ENCODE peak calls at places on chromosomes 4 and X, in four cellular contexts. E is astrocyte of the spinal cord, P is body of pancreas, K is K562. Z is an unnamed sample.

GRCh38 chrX:152663086-152663485 is 25.4 kb downstream of the GABRQ start:
- DNase-seq in K (no peak), P (no peak), E (no peak), Z (no peak)

GRCh38 chr4:1285790-1286553 is 3.7 kb upstream of the MAEA start:
- DNase-seq in E (no peak), P (peak; percentile 46), K (no peak), Z (peak; percentile 10)

GRCh38 chrX:138775501-138775900 is 64.0 kb upstream of the FGF13 start:
- DNase-seq in P (no peak), K (peak; percentile 27), E (peak; percentile 30), Z (peak; percentile 34)

GRCh38 chr4:128061566-128062536 is 739 bp downstream of the LARP1B start:
- DNase-seq in K (peak; percentile 49), P (peak; percentile 77), E (peak; percentile 42), Z (peak; percentile 36)

GRCh38 chr4:2253160-2254084 is 8.5 kb downstream of the MXD4 start:
- DNase-seq in K (no peak), P (no peak), E (no peak), Z (no peak)

GRCh38 chr4:147683172-147683571 is 791 bp downstream of the PRMT9 start:
- DNase-seq in P (peak; percentile 48), E (peak; percentile 29), K (peak; percentile 9), Z (peak; percentile 45)

GRCh38 chrX:1205681-1206611 is 6.5 kb downstream of the CRLF2 start:
- DNase-seq in P (peak; percentile 20), E (peak; percentile 62), K (peak; percentile 10), Z (peak; percentile 85)

GRCh38 chrX:79618280-79618679 is 251.1 kb upstream of the ITM2A start:
- DNase-seq in P (no peak), E (no peak), K (no peak), Z (no peak)

GRCh38 chrX:134634691-134635090 is 23.6 kb downstream of the PLAC1 start:
- DNase-seq in E (peak; percentile 12), P (no peak), K (no peak), Z (peak; percentile 52)

DNA sequence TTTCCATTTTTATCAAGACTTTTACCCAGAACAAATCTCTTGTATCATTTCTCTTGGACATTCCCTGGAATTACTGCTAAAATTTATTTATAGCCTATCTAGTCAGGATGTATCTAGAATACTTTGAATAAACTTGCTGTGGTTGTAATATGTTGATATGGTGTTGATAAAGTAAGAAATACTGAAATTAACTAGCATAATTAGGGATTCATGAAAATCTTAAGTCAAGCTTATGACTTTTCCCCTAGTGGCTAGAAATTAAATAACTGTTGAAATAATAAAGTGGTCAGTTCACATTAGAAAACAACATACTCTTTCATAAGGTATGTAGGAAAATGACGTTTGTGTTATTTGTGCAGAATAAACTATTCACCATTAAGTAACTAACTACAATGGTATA is 73.1 kb upstream of the ANKRD50 start:
- DNase-seq in E (no peak), K (no peak), P (no peak), Z (no peak)
- TF ChIP-seq CTCF in E (no peak), K (no peak), P (no peak), Z (no peak)

DNA sequence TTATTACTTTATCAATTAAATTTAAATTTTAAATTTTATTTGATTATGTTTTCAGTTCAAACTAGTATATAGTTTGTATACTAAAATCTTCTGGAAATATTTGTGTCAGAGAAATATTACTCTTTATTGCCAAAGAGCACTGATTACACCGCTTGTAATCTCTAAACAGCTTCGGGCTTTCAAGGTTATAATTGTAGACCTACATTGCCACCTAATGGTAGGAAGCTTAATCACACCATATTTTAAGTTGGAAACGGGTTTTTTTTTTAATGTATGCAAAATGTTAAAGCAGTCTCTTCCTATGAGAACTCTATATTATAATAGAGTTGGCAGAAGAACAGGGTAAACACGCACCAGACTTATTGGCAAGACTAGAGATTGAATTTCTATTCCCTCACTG is 19.4 kb upstream of the NFXL1 start:
- DNase-seq in E (peak; percentile 57), P (no peak), K (peak; percentile 18), Z (peak; percentile 74)
- TF ChIP-seq CTCF in E (peak; percentile 45), P (peak; percentile 56), K (peak; percentile 85), Z (peak; percentile 45)

GRCh38 chr4:103786014-103786413 is 66.2 kb upstream of the TACR3 start:
- DNase-seq in P (no peak), E (peak; percentile 3), K (peak; percentile 12), Z (peak; percentile 5)
- TF ChIP-seq CTCF in P (no peak), E (peak; percentile 39), K (peak; percentile 47), Z (peak; percentile 37)

DNA sequence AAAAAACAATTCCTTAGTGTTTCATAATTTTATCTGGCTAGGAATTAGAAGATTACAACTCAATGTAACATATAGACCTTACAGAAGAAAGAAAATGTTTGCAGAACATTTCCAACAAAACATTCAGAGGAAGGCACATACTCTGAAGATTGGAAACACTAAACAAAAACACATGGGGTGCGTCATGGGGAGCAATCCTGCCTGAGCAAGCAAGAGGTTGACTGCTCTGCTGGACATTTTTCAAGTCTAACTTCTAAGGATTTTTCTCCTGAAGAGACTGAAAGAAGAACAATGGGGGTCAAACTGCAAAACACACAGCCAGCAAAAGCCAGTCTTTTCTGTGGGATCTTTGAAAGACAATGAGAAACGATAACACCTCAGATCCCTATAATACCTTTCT is 182.8 kb downstream of the GUCY2F start:
- DNase-seq in P (no peak), E (peak; percentile 12), K (no peak), Z (no peak)
- TF ChIP-seq CTCF in P (no peak), E (no peak), K (no peak), Z (no peak)